ENCODE peak calls at places on chromosome X, in seven cellular contexts. G is fibroblast of mammary gland, Z is ovary, D is hepatocyte, B is A549, T is upper lobe of right lung, K is WTC11. X is an unnamed sample.

GRCh38 chrX:18664947-18665346 is 7.0 kb downstream of the RS1 start:
- DNase-seq in D (no peak), K (peak; percentile 33), G (no peak), Z (no peak), B (no peak), T (no peak), X (no peak)

GRCh38 chrX:121298499-121298898 is 251.1 kb downstream of the GLUD2 start:
- DNase-seq in B (no peak), D (no peak), G (no peak), K (no peak), T (no peak), Z (no peak), X (no peak)

GRCh38 chrX:41003501-41004286 is 81.6 kb upstream of the USP9X start:
- DNase-seq in G (no peak), D (no peak), B (no peak), T (no peak), Z (no peak), K (no peak), X (no peak)

GRCh38 chrX:147890766-147891165 is 21.0 kb upstream of the FMR1 start:
- DNase-seq in Z (no peak), K (no peak), D (no peak), G (no peak), T (no peak), B (no peak), X (no peak)

GRCh38 chrX:148568763-148569162 is 68.3 kb downstream of the AFF2 start:
- DNase-seq in K (no peak), G (no peak), B (no peak), D (no peak), Z (no peak), T (no peak), X (no peak)

GRCh38 chrX:112211459-112211858 is 128.9 kb upstream of the TRPC5 start:
- DNase-seq in Z (no peak), G (no peak), T (no peak), B (no peak), D (no peak), K (no peak), X (no peak)

GRCh38 chrX:125681507-125681906 is 361.8 kb downstream of the TEX13C start:
- DNase-seq in Z (no peak), B (no peak), G (no peak), K (no peak), T (no peak), D (no peak), X (no peak)

GRCh38 chrX:112341598-112341997 is 259.0 kb upstream of the TRPC5 start:
- DNase-seq in K (no peak), B (no peak), T (no peak), Z (no peak), G (peak; percentile 54), D (no peak), X (no peak)

GRCh38 chrX:46477435-46477834 is 67.8 kb downstream of the ZNF674 start:
- DNase-seq in B (no peak), G (peak; percentile 46), K (no peak), D (no peak), Z (no peak), T (no peak), X (no peak)

GRCh38 chrX:68895339-68896250 is 66.8 kb downstream of the EFNB1 start:
- DNase-seq in B (peak; percentile 31), T (no peak), K (no peak), Z (peak; percentile 42), G (peak; percentile 29), D (peak; percentile 73), X (no peak)

GRCh38 chrX:103730147-103730546 is 19.4 kb downstream of the TMEM31 start:
- DNase-seq in D (no peak), Z (no peak), G (peak; percentile 14), T (no peak), B (no peak), K (no peak), X (no peak)

DNA sequence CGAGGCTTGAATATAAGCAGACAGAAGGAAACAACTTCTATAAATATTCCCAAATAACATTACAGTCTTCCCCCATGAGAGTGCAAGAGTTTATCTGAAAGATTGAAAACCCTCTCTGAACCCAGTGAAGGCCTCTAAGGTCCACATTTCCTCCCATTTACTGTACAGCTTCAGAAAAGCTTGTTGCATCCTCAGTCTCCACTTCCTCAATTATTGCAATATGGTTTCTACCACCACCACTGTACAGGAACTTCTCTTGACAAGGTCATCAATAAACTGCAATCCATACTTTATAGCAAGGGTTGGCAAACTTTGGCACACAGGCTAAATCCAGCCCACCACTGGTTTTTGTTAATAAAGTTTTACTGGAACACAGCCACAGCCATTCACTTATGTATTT is 239.0 kb downstream of the THOC2 start:
- DNase-seq in D (no peak), Z (no peak), T (no peak), B (no peak), G (no peak), K (no peak), X (no peak)
- TF ChIP-seq CTCF in D (no peak), Z (no peak), T (no peak), B (no peak), G (no peak), K (no peak), X (no peak)

GRCh38 chrX:30144971-30145731 is 70.2 kb upstream of the MAGEB2 start:
- DNase-seq in B (no peak), Z (no peak), D (no peak), G (no peak), K (no peak), T (no peak), X (no peak)

GRCh38 chrX:30144221-30144620 is 71.1 kb upstream of the MAGEB2 start:
- DNase-seq in T (no peak), G (no peak), B (no peak), K (no peak), D (no peak), Z (no peak), X (no peak)

GRCh38 chrX:30141966-30142365 is 73.4 kb upstream of the MAGEB2 start:
- DNase-seq in D (peak; percentile 32), K (peak; percentile 12), G (peak; percentile 50), Z (no peak), T (no peak), B (peak; percentile 62), X (no peak)
- TF ChIP-seq CTCF in D (peak; percentile 31), K (no peak), G (peak; percentile 45), Z (no peak), T (no peak), B (peak; percentile 24), X (no peak)

DNA sequence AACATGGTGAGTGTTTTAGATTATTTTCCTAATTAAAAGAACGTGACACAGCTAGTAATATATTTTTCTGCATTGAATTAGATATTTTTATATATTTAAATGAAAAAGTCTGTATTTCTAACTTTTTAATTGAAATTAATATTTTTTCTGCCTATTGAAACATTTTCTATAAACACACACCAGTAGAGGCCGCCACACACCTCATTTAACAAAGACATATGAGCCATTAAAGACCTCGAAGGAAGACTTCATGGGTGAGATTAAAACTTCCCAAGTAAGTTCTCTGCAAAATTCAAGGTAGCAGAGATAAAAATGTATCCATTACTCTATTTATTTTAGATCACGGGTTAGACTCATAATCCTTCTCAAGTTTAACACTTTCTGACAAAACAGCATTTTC is 8.3 kb downstream of the SLITRK2 start:
- DNase-seq in G (peak; percentile 14), D (peak; percentile 57), B (peak; percentile 17), Z (no peak), T (no peak), K (no peak), X (no peak)
- TF ChIP-seq CTCF in G (peak; percentile 30), D (peak; percentile 58), B (peak; percentile 26), Z (no peak), T (peak; percentile 23), K (no peak), X (peak; percentile 17)

DNA sequence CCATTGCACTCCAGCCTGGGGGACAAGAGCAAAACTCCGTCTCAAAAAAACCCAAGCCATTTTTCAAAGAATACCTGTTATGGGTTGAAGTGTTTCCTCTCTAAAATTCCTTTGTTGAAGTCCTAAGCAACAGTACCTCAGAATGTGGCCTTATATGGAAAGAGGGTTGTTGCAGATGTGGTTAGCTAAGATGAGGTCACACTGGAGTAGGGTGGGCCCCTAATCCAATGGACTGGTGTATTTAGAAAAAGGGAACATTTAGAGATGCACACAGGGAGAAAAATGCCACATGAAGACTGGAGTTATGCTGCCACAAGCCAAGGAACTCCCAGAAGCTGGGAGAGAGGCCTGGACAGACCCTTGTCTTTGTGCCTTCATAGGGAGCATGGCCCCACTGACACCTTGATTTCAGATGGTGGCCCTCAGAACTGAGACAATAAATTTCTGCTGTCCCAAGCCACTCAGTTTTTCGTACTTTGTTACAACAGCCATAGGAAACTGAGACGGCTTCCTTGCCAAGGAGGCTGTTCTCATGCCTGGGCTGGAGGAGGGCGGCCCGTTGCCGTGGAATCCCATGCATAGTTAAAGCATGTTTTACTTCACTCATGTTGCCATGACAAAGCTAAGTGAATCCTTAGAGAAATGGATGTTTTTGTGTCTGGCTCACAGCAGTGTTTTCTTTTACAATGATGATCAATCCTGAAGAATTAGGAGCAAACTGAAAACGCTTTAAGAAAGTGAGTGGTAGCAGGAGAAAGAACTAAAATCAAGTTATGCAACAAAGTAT is 16.5 kb downstream of the TRAPPC2 start:
- DNase-seq in D (no peak), G (peak; percentile 76), K (no peak), Z (no peak), B (no peak), T (no peak), X (peak; percentile 49)
- TF ChIP-seq CTCF in D (no peak), G (no peak), K (no peak), Z (no peak), B (no peak), T (no peak), X (no peak)

GRCh38 chrX:105973387-105973739 is 65.2 kb downstream of the SERPINA7 start:
- DNase-seq in Z (no peak), T (no peak), K (no peak), G (no peak), B (no peak), D (no peak), X (no peak)

GRCh38 chrX:105969487-105969886 is 69.0 kb downstream of the SERPINA7 start:
- DNase-seq in K (no peak), B (no peak), G (no peak), T (no peak), Z (no peak), D (no peak), X (no peak)

GRCh38 chrX:105972690-105973386 is 65.7 kb downstream of the SERPINA7 start:
- DNase-seq in K (no peak), Z (no peak), T (no peak), D (no peak), G (no peak), B (no peak), X (no peak)

DNA sequence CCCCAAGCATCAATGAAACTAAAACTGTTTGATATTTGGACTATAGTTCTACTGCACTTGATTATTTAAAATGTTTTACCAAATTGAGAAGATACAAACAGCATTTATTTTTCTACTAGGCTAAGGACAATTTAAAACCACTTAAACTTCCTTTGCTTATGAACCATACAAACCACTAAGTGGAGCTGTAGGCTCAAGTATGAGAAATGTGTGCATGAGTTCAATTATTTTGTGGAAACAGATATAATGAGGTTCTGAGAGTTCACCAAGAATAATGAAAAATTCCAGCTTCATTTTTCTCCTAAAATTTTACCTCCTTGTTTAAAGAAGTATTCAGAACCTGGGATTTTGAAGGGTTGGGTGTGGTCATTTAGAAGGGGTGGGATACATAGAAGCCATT is 63.1 kb downstream of the SERPINA7 start:
- DNase-seq in B (peak; percentile 7), Z (no peak), T (no peak), G (peak; percentile 14), K (no peak), D (peak; percentile 8), X (no peak)
- TF ChIP-seq CTCF in B (no peak), Z (peak; percentile 42), T (no peak), G (peak; percentile 14), K (no peak), D (peak; percentile 51), X (no peak)